ENCODE peak calls at places on chromosome 11, in ten cellular contexts. Y is nephron progenitor cell; G is stimulated activated CD4-positive, alpha-beta T cell treated with anti-CD3 and anti-CD28 coated beads, Interleukin-15, amount 100 ng/mL, for 48 hours; C is MM.1S; B is cardiac muscle cell; H is NAMALWA; P is AG08395; Q is NCI-H748 treated with DMSO at 0.1 percent for 48 hours; O is T-helper 9 cell; A is ELF-1. V is an unnamed sample.

GRCh38 chr11:128745296-128746183 is 51.7 kb downstream of the FLI1 start:
- DNase-seq in Y (peak), G (no peak), C (no peak), B (peak), H (no peak), P (peak), Q (no peak), O (no peak), A (no peak), V (no peak)

GRCh38 chr11:18527512-18527911 is 770 bp upstream of the TSG101 start:
- DNase-seq in Y (no peak), G (no peak), C (peak), B (peak), H (no peak), P (peak), Q (no peak), O (no peak), A (no peak), V (no peak)

GRCh38 chr11:20049231-20049630 is 111.0 kb downstream of the DBX1 start:
- DNase-seq in Y (no peak), G (no peak), C (no peak), B (peak), H (no peak), P (no peak), Q (no peak), O (no peak), A (no peak), V (no peak)

GRCh38 chr11:19027829-19028595 is 32.5 kb downstream of the MRGPRX2 start:
- DNase-seq in Y (no peak), G (no peak), C (no peak), B (peak), H (no peak), P (peak), Q (no peak), O (no peak), A (no peak), V (no peak)

GRCh38 chr11:94127632-94128031 is 1.0 kb upstream of the PANX1 start:
- DNase-seq in Y (no peak), G (no peak), C (no peak), B (no peak), H (peak), P (no peak), Q (no peak), O (no peak), A (no peak), V (no peak)

GRCh38 chr11:122628691-122629555 is 26.6 kb upstream of the UBASH3B start:
- DNase-seq in Y (peak), G (peak), C (peak), B (peak), H (peak), P (peak), Q (no peak), O (peak), A (peak), V (peak)

GRCh38 chr11:70159612-70160570 is 43.2 kb upstream of the FADD start:
- DNase-seq in Y (no peak), G (no peak), C (no peak), B (no peak), H (no peak), P (peak), Q (no peak), O (no peak), A (no peak), V (no peak)

GRCh38 chr11:33147559-33147958 is 13.7 kb downstream of the CSTF3 start:
- DNase-seq in Y (no peak), G (no peak), C (no peak), B (no peak), H (no peak), P (no peak), Q (no peak), O (no peak), A (no peak), V (no peak)

GRCh38 chr11:127789887-127790286 is 789.3 kb upstream of the KIRREL3 start:
- DNase-seq in Y (peak), G (no peak), C (peak), B (no peak), H (peak), P (no peak), Q (no peak), O (no peak), A (peak), V (no peak)

GRCh38 chr11:16043617-16044016 is 312.7 kb downstream of the SOX6 start:
- DNase-seq in Y (no peak), G (no peak), C (no peak), B (no peak), H (no peak), P (no peak), Q (no peak), O (no peak), A (no peak), V (no peak)

GRCh38 chr11:3197878-3198528 is 20.6 kb downstream of the MRGPRG start:
- DNase-seq in Y (no peak), G (no peak), C (no peak), B (no peak), H (no peak), P (no peak), Q (no peak), O (no peak), A (no peak), V (no peak)

GRCh38 chr11:112516261-112516660 is 255.6 kb upstream of the PLET1 start:
- DNase-seq in Y (no peak), G (no peak), C (no peak), B (no peak), H (no peak), P (peak), Q (no peak), O (no peak), A (no peak), V (no peak)

GRCh38 chr11:116239247-116239646 is 533.5 kb downstream of the BUD13 start:
- DNase-seq in Y (no peak), G (no peak), C (no peak), B (no peak), H (no peak), P (no peak), Q (no peak), O (no peak), A (no peak), V (no peak)

GRCh38 chr11:65866524-65867283 is 5.9 kb downstream of the EFEMP2 start:
- DNase-seq in Y (no peak), G (no peak), C (no peak), B (no peak), H (no peak), P (no peak), Q (no peak), O (no peak), A (no peak), V (no peak)

GRCh38 chr11:63573881-63574855 is 11.0 kb upstream of the PLAAT2 start:
- DNase-seq in Y (no peak), G (no peak), C (peak), B (peak), H (no peak), P (peak), Q (no peak), O (no peak), A (peak), V (no peak)

GRCh38 chr11:75352417-75353206 is 1.2 kb upstream of the ARRB1 start:
- DNase-seq in Y (no peak), G (no peak), C (no peak), B (no peak), H (no peak), P (no peak), Q (peak), O (peak), A (no peak), V (no peak)

GRCh38 chr11:62607729-62608128 is 4.8 kb downstream of the EML3 start:
- DNase-seq in Y (no peak), G (no peak), C (no peak), B (no peak), H (peak), P (no peak), Q (no peak), O (no peak), A (no peak), V (no peak)

GRCh38 chr11:75731095-75731494 is 13.5 kb downstream of the MOGAT2 start:
- DNase-seq in Y (no peak), G (no peak), C (no peak), B (no peak), H (no peak), P (no peak), Q (no peak), O (no peak), A (no peak), V (no peak)

GRCh38 chr11:1829039-1829820 is 5.6 kb upstream of the SYT8 start:
- DNase-seq in Y (no peak), G (no peak), C (no peak), B (peak), H (no peak), P (peak), Q (no peak), O (no peak), A (no peak), V (no peak)

GRCh38 chr11:61610905-61611304 is 30.0 kb upstream of the SYT7 start:
- DNase-seq in Y (no peak), G (no peak), C (no peak), B (no peak), H (no peak), P (no peak), Q (no peak), O (no peak), A (no peak), V (no peak)

GRCh38 chr11:16776716-16777115 is 38.3 kb downstream of the C11orf58 start:
- DNase-seq in Y (no peak), G (no peak), C (no peak), B (peak), H (no peak), P (peak), Q (no peak), O (no peak), A (no peak), V (no peak)

GRCh38 chr11:75966546-75967287 is 151.7 kb downstream of the UVRAG start:
- DNase-seq in Y (no peak), G (no peak), C (no peak), B (peak), H (no peak), P (peak), Q (no peak), O (no peak), A (no peak), V (no peak)

GRCh38 chr11:8228206-8228605 is 35.5 kb downstream of the LMO1 start:
- DNase-seq in Y (no peak), G (no peak), C (no peak), B (no peak), H (no peak), P (no peak), Q (no peak), O (no peak), A (no peak), V (no peak)

GRCh38 chr11:118087933-118088332 is 1.2 kb upstream of the SMIM35 start:
- DNase-seq in Y (no peak), G (no peak), C (no peak), B (no peak), H (no peak), P (no peak), Q (no peak), O (no peak), A (no peak), V (no peak)

GRCh38 chr11:35615911-35616900 is 2.1 kb upstream of the FJX1 start:
- DNase-seq in Y (no peak), G (no peak), C (peak), B (peak), H (peak), P (peak), Q (peak), O (no peak), A (no peak), V (no peak)

GRCh38 chr11:108743851-108744250 is 79.0 kb downstream of the DDX10 start:
- DNase-seq in Y (no peak), G (no peak), C (no peak), B (no peak), H (no peak), P (no peak), Q (no peak), O (no peak), A (no peak), V (no peak)

GRCh38 chr11:122655527-122656072 is at the start of gene UBASH3B:
- DNase-seq in Y (peak), G (peak), C (peak), B (peak), H (peak), P (peak), Q (no peak), O (peak), A (peak), V (peak)

GRCh38 chr11:130161441-130161840 is 1.9 kb downstream of the ST14 start:
- DNase-seq in Y (no peak), G (no peak), C (no peak), B (no peak), H (peak), P (no peak), Q (no peak), O (no peak), A (peak), V (no peak)

GRCh38 chr11:73236205-73236765 is 18.2 kb downstream of the P2RY2 start:
- DNase-seq in Y (no peak), G (no peak), C (no peak), B (no peak), H (no peak), P (no peak), Q (no peak), O (no peak), A (no peak), V (no peak)

GRCh38 chr11:15688351-15688792 is 573.6 kb downstream of the INSC start:
- DNase-seq in Y (no peak), G (no peak), C (no peak), B (peak), H (no peak), P (no peak), Q (no peak), O (no peak), A (no peak), V (no peak)

GRCh38 chr11:117679464-117679863 is 117.6 kb downstream of the DSCAML1 start:
- DNase-seq in Y (no peak), G (no peak), C (no peak), B (no peak), H (no peak), P (no peak), Q (no peak), O (no peak), A (peak), V (peak)

GRCh38 chr11:60498853-60499252 is 6.3 kb downstream of the MS4A12 start:
- DNase-seq in Y (no peak), G (no peak), C (peak), B (no peak), H (peak), P (no peak), Q (no peak), O (no peak), A (no peak), V (no peak)

GRCh38 chr11:30478923-30479322 is 107.2 kb downstream of the MPPED2 start:
- DNase-seq in Y (no peak), G (no peak), C (no peak), B (peak), H (no peak), P (peak), Q (no peak), O (no peak), A (no peak), V (no peak)

GRCh38 chr11:29093416-29093815 is 923.4 kb downstream of the KCNA4 start:
- DNase-seq in Y (no peak), G (no peak), C (no peak), B (peak), H (no peak), P (peak), Q (no peak), O (no peak), A (no peak), V (no peak)

GRCh38 chr11:113133071-113133470 is 171.9 kb downstream of the NCAM1 start:
- DNase-seq in Y (no peak), G (no peak), C (no peak), B (no peak), H (no peak), P (no peak), Q (no peak), O (no peak), A (no peak), V (no peak)

GRCh38 chr11:3836903-3837302 is 3.9 kb downstream of the RHOG start:
- DNase-seq in Y (no peak), G (no peak), C (no peak), B (no peak), H (no peak), P (no peak), Q (no peak), O (peak), A (no peak), V (no peak)

GRCh38 chr11:96954587-96954986 is 564.8 kb downstream of the JRKL start:
- DNase-seq in Y (no peak), G (no peak), C (no peak), B (no peak), H (no peak), P (no peak), Q (no peak), O (no peak), A (no peak), V (no peak)